ENCODE peak calls at places on chromosome 16, in nine cellular contexts. O, F, N, I, R, C, L, U and A are unnamed samples.

GRCh38 chr16:24668481-24669001 is 60.9 kb upstream of the TNRC6A start:
- DNase-seq in L (no peak), N (no peak), F (peak; percentile 65), C (no peak), I (no peak), R (no peak), U (no peak), O (no peak), A (no peak)

GRCh38 chr16:81181013-81181720 is 57.3 kb upstream of the BCO1 start:
- DNase-seq in F (peak; percentile 97), O (peak; percentile 93), C (peak; percentile 58), R (peak; percentile 72), L (peak; percentile 12), I (peak; percentile 86), N (peak; percentile 92), U (peak; percentile 93), A (peak; percentile 63)

GRCh38 chr16:62066747-62067146 is 30.5 kb upstream of the CDH8 start:
- DNase-seq in N (no peak), U (no peak), R (no peak), O (no peak), I (no peak), F (no peak), C (no peak), L (no peak), A (no peak)

GRCh38 chr16:84024854-84025253 is 17.7 kb downstream of the SLC38A8 start:
- DNase-seq in I (no peak), O (peak; percentile 35), C (no peak), F (peak; percentile 90), R (no peak), U (no peak), N (no peak), L (no peak), A (no peak)

GRCh38 chr16:48128769-48129168 is 27.0 kb downstream of the ABCC12 start:
- DNase-seq in R (no peak), C (no peak), O (no peak), L (no peak), F (no peak), U (no peak), I (no peak), N (no peak), A (no peak)

GRCh38 chr16:13909872-13910303 is 10.1 kb upstream of the ERCC4 start:
- DNase-seq in R (no peak), I (peak; percentile 58), C (peak; percentile 86), O (peak; percentile 49), L (no peak), N (peak; percentile 22), F (peak; percentile 75), U (no peak), A (no peak)

GRCh38 chr16:30439720-30440348 is 5.8 kb downstream of the SEPHS2 start:
- DNase-seq in C (no peak), L (no peak), N (no peak), I (no peak), R (no peak), F (no peak), U (no peak), O (no peak), A (no peak)

GRCh38 chr16:53945996-53946395 is 242.0 kb downstream of the FTO start:
- DNase-seq in O (peak; percentile 45), N (no peak), I (no peak), R (no peak), F (peak; percentile 64), U (peak; percentile 8), C (peak; percentile 16), L (no peak), A (no peak)

GRCh38 chr16:89031715-89032659 is 55.0 kb upstream of the CBFA2T3 start:
- DNase-seq in R (peak; percentile 62), I (no peak), U (no peak), F (no peak), O (no peak), N (peak; percentile 26), L (no peak), C (no peak), A (peak; percentile 56)

GRCh38 chr16:74573622-74574021 is 33.3 kb downstream of the GLG1 start:
- DNase-seq in N (no peak), U (no peak), I (no peak), L (no peak), C (no peak), O (no peak), R (no peak), F (no peak), A (no peak)

GRCh38 chr16:81973737-81974136 is 37.5 kb downstream of the SDR42E1 start:
- DNase-seq in L (no peak), C (no peak), N (no peak), R (no peak), F (no peak), U (no peak), O (no peak), I (no peak), A (no peak)

GRCh38 chr16:87620201-87620495 is 17.8 kb downstream of the JPH3 start:
- DNase-seq in C (no peak), L (no peak), N (no peak), O (no peak), R (peak; percentile 55), F (no peak), I (no peak), U (no peak), A (no peak)

GRCh38 chr16:6918661-6919060 is 414.0 kb upstream of the RBFOX1 start:
- DNase-seq in N (no peak), U (no peak), O (no peak), C (no peak), F (no peak), I (no peak), L (no peak), R (no peak), A (no peak)

DNA sequence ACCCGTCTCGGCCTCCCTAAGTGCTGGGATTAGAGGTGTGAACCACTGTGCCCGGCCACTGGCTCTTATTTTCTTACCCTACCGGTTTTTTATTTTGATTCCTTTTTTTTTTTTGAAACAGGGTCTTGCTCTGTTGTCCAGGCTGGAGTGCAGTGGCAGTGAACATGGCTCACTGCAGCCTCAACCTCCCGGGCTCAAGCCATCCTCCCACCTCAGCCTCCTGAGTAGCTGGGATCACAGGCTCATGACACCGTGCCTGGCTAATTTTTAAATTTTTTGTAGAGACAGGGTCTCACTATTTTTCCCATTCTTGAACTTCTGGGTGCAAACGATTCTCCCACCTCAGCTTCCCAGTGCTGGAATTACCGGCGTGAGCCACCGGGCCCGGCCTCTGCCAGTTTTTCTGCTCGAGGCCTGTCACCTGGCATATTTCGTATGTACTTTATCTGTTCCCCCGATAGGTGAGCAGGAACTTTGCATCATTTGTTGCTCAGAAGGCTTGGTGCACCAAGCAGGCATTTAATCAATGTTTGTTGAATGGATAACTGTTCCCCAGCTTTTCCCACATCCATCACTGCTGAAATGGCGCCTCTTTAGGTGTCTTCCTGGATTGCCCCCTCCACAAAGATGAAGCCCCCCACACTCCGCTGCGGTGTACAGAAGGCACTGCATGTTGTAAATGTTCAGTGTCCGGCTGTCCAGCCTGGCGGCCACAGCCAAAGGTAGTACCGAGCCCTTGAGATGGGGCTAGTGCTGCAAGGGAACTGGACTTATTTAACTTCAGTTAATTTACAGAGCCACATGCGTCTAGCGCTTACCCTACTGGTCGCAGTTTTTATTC is 858 bp upstream of the TELO2 start:
- DNase-seq in R (no peak), N (no peak), I (no peak), C (no peak), O (no peak), U (no peak), L (no peak), F (no peak), A (no peak)
- TF ChIP-seq POLR2A in R (no peak), N (no peak), I (no peak), C (no peak), O (no peak), U (no peak), L (no peak), F (no peak), A (no peak)

DNA sequence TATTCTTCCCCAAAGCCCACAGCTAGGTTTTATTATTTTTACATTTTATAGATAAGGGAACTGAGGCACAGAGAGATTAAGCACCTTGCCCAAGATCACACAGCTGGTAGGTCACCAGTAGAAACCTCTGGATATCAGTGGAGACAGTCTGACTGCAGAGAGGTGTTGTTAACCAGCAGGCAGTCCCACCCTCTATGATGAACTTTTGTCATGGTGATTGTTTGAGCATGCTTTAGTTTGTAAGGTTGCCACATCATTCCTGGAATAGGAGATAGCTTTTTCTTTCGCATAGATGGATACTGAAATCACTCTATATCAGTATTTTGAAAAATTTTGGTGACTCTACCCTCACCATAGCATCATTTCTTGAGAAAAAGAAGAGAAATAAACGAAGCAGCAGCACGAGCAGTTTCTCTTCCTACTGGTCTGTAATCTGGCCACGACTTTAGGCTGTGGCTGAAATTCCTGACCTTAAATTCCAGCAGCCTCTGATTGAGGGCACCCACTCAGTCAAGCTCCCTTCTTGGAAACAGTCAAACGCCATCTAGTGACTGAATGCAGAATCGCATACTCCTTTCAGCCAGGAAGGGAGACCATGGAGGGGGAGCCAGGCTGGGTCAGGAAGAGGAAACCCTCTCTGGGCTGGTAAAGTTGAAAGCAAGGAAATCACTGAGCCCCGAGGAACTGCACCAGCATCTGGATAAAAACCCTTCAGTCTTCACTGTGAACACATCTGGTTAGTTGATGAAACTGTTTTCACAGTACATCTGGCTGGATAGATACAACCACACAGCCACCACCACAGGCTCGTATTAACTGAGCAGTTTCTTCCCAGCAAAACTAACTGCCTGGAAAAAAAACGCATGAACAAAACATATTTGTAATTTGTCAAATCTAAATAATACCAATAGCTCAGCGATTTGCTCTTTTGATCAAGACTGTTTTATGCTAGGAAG is 108.4 kb upstream of the XYLT1 start:
- DNase-seq in F (peak; percentile 86), L (no peak), R (no peak), C (peak; percentile 53), I (peak; percentile 47), U (peak; percentile 59), N (peak; percentile 25), O (peak; percentile 50), A (peak; percentile 66)
- H3K9me3 ChIP-seq in F (no peaks in the 10 kb centered on the region), L (no peaks in the 10 kb centered on the region), R (peaks cover 6% of the 10 kb centered on the region), C (no peaks in the 10 kb centered on the region), I (no peaks in the 10 kb centered on the region), U (no peaks in the 10 kb centered on the region), N (peaks cover 4% of the 10 kb centered on the region), O (no peaks in the 10 kb centered on the region), A (no peaks in the 10 kb centered on the region)

GRCh38 chr16:56691885-56692284 is 9.6 kb downstream of the MT1X start:
- DNase-seq in F (peak; percentile 17), N (peak; percentile 72), R (no peak), U (peak; percentile 66), O (peak; percentile 90), C (peak; percentile 78), L (no peak), I (no peak), A (peak; percentile 46)
- H3K4me1 ChIP-seq in F (no peaks in the 10 kb centered on the region), N (no peaks in the 10 kb centered on the region), R (no peaks in the 10 kb centered on the region), U (peaks cover 36% of the 10 kb centered on the region), O (peaks cover 28% of the 10 kb centered on the region), C (no peaks in the 10 kb centered on the region), L (peaks cover 17% of the 10 kb centered on the region), I (peaks cover 3% of the 10 kb centered on the region), A (no peaks in the 10 kb centered on the region)

DNA sequence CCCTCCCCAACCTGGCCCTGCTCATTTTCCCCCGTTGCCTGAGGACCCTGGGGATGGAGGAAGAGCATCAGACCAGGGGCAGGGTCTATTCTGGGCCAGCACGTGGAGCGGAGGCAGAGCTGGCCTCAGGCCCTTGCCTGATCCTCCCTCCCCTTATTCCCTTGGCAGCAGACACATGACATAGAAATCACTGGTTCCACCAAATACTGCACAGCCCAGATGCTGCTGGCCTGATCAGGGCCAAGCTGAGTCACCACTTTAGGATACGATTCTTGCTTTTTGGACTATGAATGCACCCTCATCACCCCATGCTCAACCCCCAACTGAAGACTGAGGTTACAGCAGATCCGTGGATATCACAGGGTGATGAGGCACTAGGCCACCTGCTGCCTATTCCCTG is 15.8 kb upstream of the AGRP start:
- DNase-seq in U (no peak), C (no peak), N (peak; percentile 35), O (no peak), F (peak; percentile 19), I (no peak), L (no peak), R (no peak), A (no peak)
- TF ChIP-seq POLR2A in U (no peak), C (no peak), N (no peak), O (no peak), F (no peak), I (no peak), L (no peak), R (no peak), A (no peak)

GRCh38 chr16:35753559-35754390 is 2294.4 kb downstream of the TP53TG3F start:
- DNase-seq in O (no peak), C (no peak), I (no peak), F (no peak), U (no peak), N (no peak), L (no peak), R (no peak), A (no peak)
- H3K9me3 ChIP-seq in O (no peaks in the 10 kb centered on the region), C (no peaks in the 10 kb centered on the region), I (no peaks in the 10 kb centered on the region), F (peaks cover 50% of the 10 kb centered on the region), U (no peaks in the 10 kb centered on the region), N (no peaks in the 10 kb centered on the region), L (peaks cover 3% of the 10 kb centered on the region), R (peaks cover 7% of the 10 kb centered on the region), A (peaks cover 9% of the 10 kb centered on the region)